ENCODE peak calls at places on chromosomes 3 and 15, in nine cellular contexts. S, I, V, F, C, D, U, E and N are unnamed samples.

GRCh38 chr15:92821491-92822116 is 78.5 kb upstream of the CHD2 start:
- DNase-seq in S (no peak), I (no peak), V (no peak), F (no peak), C (peak), D (no peak), U (no peak), E (no peak), N (no peak)

GRCh38 chr3:107106316-107106715 is 270.9 kb upstream of the CCDC54 start:
- DNase-seq in S (no peak), I (no peak), V (no peak), F (no peak), C (peak), D (no peak), U (no peak), E (peak), N (no peak)

GRCh38 chr3:59185586-59186381 is 136.0 kb upstream of the CFAP20DC start:
- DNase-seq in S (no peak), I (no peak), V (no peak), F (no peak), C (peak), D (no peak), U (no peak), E (no peak), N (peak)

GRCh38 chr3:128748527-128748926 is 22.5 kb downstream of the RAB7A start:
- DNase-seq in S (no peak), I (no peak), V (no peak), F (no peak), C (no peak), D (no peak), U (no peak), E (no peak), N (no peak)

GRCh38 chr3:121707531-121708273 is 41.8 kb downstream of the GOLGB1 start:
- DNase-seq in S (no peak), I (no peak), V (no peak), F (no peak), C (no peak), D (no peak), U (no peak), E (no peak), N (no peak)

GRCh38 chr3:70811880-70812279 is 499.4 kb upstream of the MDFIC2 start:
- DNase-seq in S (no peak), I (no peak), V (no peak), F (no peak), C (peak), D (no peak), U (no peak), E (no peak), N (no peak)

GRCh38 chr3:44186111-44186672 is 55.5 kb upstream of the TOPAZ1 start:
- DNase-seq in S (no peak), I (no peak), V (no peak), F (no peak), C (no peak), D (no peak), U (no peak), E (no peak), N (no peak)

GRCh38 chr3:42005426-42005825 is 43.5 kb upstream of the ULK4 start:
- DNase-seq in S (no peak), I (no peak), V (no peak), F (no peak), C (no peak), D (no peak), U (no peak), E (no peak), N (no peak)

GRCh38 chr3:66083096-66083960 is 44.6 kb upstream of the MAGI1 start:
- DNase-seq in S (no peak), I (no peak), V (no peak), F (no peak), C (no peak), D (no peak), U (no peak), E (no peak), N (no peak)

GRCh38 chr3:197367081-197367780 is 68.8 kb upstream of the DLG1 start:
- DNase-seq in S (no peak), I (no peak), V (no peak), F (no peak), C (peak), D (no peak), U (peak), E (peak), N (peak)